ENCODE peak calls at places on chromosomes 16 and 17, in four cellular contexts. V, E, B and F are unnamed samples.

GRCh38 chr17:78268960-78269892 is 37.8 kb downstream of the TMEM235 start:
- DNase-seq in V (no peak), E (peak), B (no peak), F (no peak)

GRCh38 chr17:52686140-52686539 is 527.6 kb upstream of the CA10 start:
- DNase-seq in V (no peak), E (no peak), B (no peak), F (no peak)

GRCh38 chr17:56489980-56490379 is 103.5 kb upstream of the NOG start:
- DNase-seq in V (no peak), E (no peak), B (no peak), F (no peak)

GRCh38 chr16:27149986-27150385 is 53.3 kb upstream of the KDM8 start:
- DNase-seq in V (no peak), E (no peak), B (no peak), F (no peak)

GRCh38 chr17:66803474-66803951 is 31.4 kb upstream of the CACNG5 start:
- DNase-seq in V (no peak), E (no peak), B (no peak), F (no peak)

GRCh38 chr17:74280093-74280513 is 6.1 kb downstream of the DNAI2 start:
- DNase-seq in V (no peak), E (no peak), B (no peak), F (no peak)

GRCh38 chr16:54171855-54172537 is 114.6 kb downstream of the IRX3 start:
- DNase-seq in V (peak), E (no peak), B (no peak), F (no peak)

GRCh38 chr16:67333315-67333714 is 6.7 kb downstream of the LRRC36 start:
- DNase-seq in V (no peak), E (no peak), B (no peak), F (no peak)

GRCh38 chr17:32609085-32609484 is 122.3 kb downstream of the CDK5R1 start:
- DNase-seq in V (peak), E (no peak), B (peak), F (peak)

GRCh38 chr17:28878158-28878910 is 19.2 kb downstream of the FLOT2 start:
- DNase-seq in V (peak), E (no peak), B (no peak), F (peak)

GRCh38 chr16:61820820-61821219 is 215.4 kb downstream of the CDH8 start:
- DNase-seq in V (no peak), E (no peak), B (no peak), F (no peak)

GRCh38 chr16:12674096-12674495 is 129.6 kb downstream of the CPPED1 start:
- DNase-seq in V (peak), E (no peak), B (no peak), F (peak)

GRCh38 chr17:79188048-79188447 is 113.4 kb downstream of the ENGASE start:
- DNase-seq in V (peak), E (no peak), B (no peak), F (no peak)